ENCODE peak calls at places on chromosomes 12 and 14, in four cellular contexts. One of them, this sample, is unnamed.

GRCh38 chr14:92925446-92925845 is 2.5 kb downstream of the CHGA start:
- DNase-seq in SK-N-SH: no peak
- DNase-seq in HCT116: no peak
- DNase-seq in K562: no peak
- DNase-seq in this sample: no peak

GRCh38 chr14:69244946-69245345 is 15.0 kb upstream of the GALNT16 start:
- DNase-seq in K562: no peak
- DNase-seq in SK-N-SH: no peak
- DNase-seq in HCT116: no peak
- DNase-seq in this sample: no peak

GRCh38 chr12:29283969-29284368 is 97.0 kb downstream of the ERGIC2 start:
- DNase-seq in HCT116: no peak
- DNase-seq in K562: no peak
- DNase-seq in SK-N-SH: no peak
- DNase-seq in this sample: no peak

GRCh38 chr12:50078281-50078680 is 6.9 kb upstream of the SMARCD1 start:
- DNase-seq in SK-N-SH: no peak
- DNase-seq in HCT116: no peak
- DNase-seq in K562: no peak
- DNase-seq in this sample: no peak

GRCh38 chr14:89015016-89015415 is 190.6 kb downstream of the TTC8 start:
- DNase-seq in SK-N-SH: no peak
- DNase-seq in K562: no peak
- DNase-seq in HCT116: no peak
- DNase-seq in this sample: no peak

GRCh38 chr12:131471271-131471905 is 239.5 kb upstream of the SFSWAP start:
- DNase-seq in HCT116: no peak
- DNase-seq in K562: no peak
- DNase-seq in SK-N-SH: no peak
- DNase-seq in this sample: no peak

GRCh38 chr12:98699568-98699967 is 54.5 kb downstream of the APAF1 start:
- DNase-seq in K562: peak; percentile 25
- DNase-seq in HCT116: no peak
- DNase-seq in SK-N-SH: no peak
- DNase-seq in this sample: no peak

GRCh38 chr12:65217127-65217526 is 47.7 kb downstream of the LEMD3 start:
- DNase-seq in SK-N-SH: peak; percentile 34
- DNase-seq in HCT116: no peak
- DNase-seq in K562: no peak
- DNase-seq in this sample: no peak

GRCh38 chr14:93104961-93105360 is 10.8 kb downstream of the ITPK1 start:
- DNase-seq in SK-N-SH: no peak
- DNase-seq in HCT116: no peak
- DNase-seq in K562: no peak
- DNase-seq in this sample: no peak

GRCh38 chr12:40752011-40752410 is 59.8 kb downstream of the CNTN1 start:
- DNase-seq in HCT116: no peak
- DNase-seq in SK-N-SH: no peak
- DNase-seq in K562: no peak
- DNase-seq in this sample: no peak

GRCh38 chr12:52055781-52056711 is 4.8 kb downstream of the NR4A1 start:
- DNase-seq in HCT116: no peak
- DNase-seq in K562: no peak
- DNase-seq in SK-N-SH: no peak
- DNase-seq in this sample: no peak

DNA sequence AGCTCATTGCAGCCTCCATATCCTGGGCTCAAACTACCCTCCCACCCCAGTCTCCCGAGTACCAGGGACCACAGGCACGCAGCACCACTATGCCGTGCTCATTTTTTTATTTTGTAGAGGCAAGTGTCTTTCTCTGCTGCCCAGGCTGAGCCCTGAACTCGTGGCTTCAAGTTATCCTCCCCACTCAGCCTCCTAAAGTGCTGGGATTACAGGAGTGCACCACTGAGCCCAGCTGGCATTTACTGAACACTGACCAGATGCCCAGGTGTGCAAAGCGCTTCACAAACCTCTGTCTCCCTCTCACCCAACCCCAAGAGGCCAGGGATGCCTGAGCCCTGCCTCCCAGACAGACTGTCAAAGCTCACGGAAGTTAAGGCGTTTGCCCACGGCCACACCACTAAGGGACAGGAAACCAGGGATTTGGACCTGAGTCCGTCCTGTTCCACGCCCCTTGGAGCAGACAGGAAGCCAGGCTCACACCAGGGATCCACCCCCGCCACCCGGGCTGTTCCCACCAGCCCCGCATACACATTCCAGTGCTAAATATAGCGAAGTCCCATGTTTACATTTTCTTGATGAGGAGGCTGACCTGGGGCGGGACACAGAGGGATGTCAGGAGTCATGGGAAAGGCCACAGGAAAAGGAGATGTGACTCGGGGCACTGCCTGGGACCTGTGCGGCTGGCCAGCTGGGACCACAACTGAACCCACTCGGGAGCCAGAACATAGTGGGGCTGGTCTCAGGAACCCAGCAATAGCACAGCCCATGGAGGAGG is 51.2 kb downstream of the TESC start:
- DNase-seq in SK-N-SH: no peak
- DNase-seq in HCT116: no peak
- DNase-seq in K562: no peak
- DNase-seq in this sample: no peak
- H3K4me1 ChIP-seq in SK-N-SH: no peaks in the 10 kb centered on the region
- H3K4me1 ChIP-seq in HCT116: peaks cover 11% of the 10 kb centered on the region
- H3K4me1 ChIP-seq in K562: peaks cover 63% of the 10 kb centered on the region
- H3K4me1 ChIP-seq in this sample: no peaks in the 10 kb centered on the region

GRCh38 chr12:26636710-26637328 is 196.2 kb downstream of the ITPR2 start:
- DNase-seq in SK-N-SH: no peak
- DNase-seq in HCT116: no peak
- DNase-seq in K562: no peak
- DNase-seq in this sample: peak; percentile 77
- TF ChIP-seq SIN3A in SK-N-SH: no peak
- TF ChIP-seq SIN3A in HCT116: no peak
- TF ChIP-seq SIN3A in K562: no peak
- TF ChIP-seq SIN3A in this sample: no peak

GRCh38 chr12:132711169-132711843 is 664 bp downstream of the PGAM5 start:
- DNase-seq in K562: peak; percentile 37
- DNase-seq in SK-N-SH: peak; percentile 79
- DNase-seq in HCT116: no peak
- DNase-seq in this sample: no peak

GRCh38 chr12:132710422-132711168 is at the start of gene PGAM5:
- DNase-seq in SK-N-SH: peak; percentile 98
- DNase-seq in K562: peak; percentile 91
- DNase-seq in HCT116: peak; percentile 66
- DNase-seq in this sample: no peak

GRCh38 chr12:132708150-132708549 is 2.5 kb upstream of the PGAM5 start:
- DNase-seq in HCT116: no peak
- DNase-seq in SK-N-SH: no peak
- DNase-seq in K562: no peak
- DNase-seq in this sample: no peak

GRCh38 chr12:132707241-132707640 is 3.4 kb upstream of the PGAM5 start:
- DNase-seq in K562: no peak
- DNase-seq in HCT116: no peak
- DNase-seq in SK-N-SH: no peak
- DNase-seq in this sample: no peak

DNA sequence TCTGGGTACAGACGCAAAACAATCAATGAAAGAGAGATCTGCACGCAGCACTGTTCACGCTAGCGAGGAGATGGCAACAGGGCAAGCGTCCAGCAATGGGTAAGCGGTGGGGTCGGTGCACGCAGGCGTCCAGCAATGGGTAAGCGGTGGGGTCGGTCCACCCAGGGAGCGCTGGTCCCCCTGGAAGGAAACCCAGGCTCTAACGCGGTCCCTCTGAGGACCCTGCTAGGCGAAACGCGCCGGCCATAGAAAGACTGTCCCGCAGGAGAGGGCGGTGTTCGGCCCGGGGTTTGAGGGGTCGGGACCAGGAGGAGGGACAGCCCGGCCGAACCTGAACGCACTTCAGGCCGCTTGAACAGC is 600 bp upstream of the PGAM5 start:
- DNase-seq in K562: no peak
- DNase-seq in HCT116: no peak
- DNase-seq in SK-N-SH: no peak
- DNase-seq in this sample: no peak
- TF ChIP-seq CTCF in K562: no peak
- TF ChIP-seq CTCF in HCT116: no peak
- TF ChIP-seq CTCF in SK-N-SH: no peak
- TF ChIP-seq CTCF in this sample: no peak

DNA sequence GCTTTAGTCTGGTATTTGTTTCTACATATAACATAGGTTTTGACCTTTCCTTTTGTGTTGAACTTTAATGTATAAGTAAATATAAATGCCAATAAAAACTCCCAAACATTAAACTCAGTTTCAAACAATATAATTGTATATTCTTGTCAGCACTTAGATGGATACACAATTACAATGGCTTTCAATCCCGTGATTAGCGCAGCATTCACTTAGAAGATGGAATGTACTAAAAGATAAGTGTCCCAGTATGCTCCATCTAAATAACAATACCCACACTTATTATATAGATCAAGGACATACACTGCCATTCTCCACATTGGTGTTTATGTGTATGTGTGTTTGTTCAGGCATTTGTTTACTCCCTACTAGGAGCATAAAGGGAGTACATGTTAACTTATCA is 193.1 kb downstream of the SOX5 start:
- DNase-seq in K562: no peak
- DNase-seq in HCT116: no peak
- DNase-seq in SK-N-SH: no peak
- DNase-seq in this sample: no peak
- H3K4me1 ChIP-seq in K562: no peaks in the 10 kb centered on the region
- H3K4me1 ChIP-seq in HCT116: no peaks in the 10 kb centered on the region
- H3K4me1 ChIP-seq in SK-N-SH: no peaks in the 10 kb centered on the region
- H3K4me1 ChIP-seq in this sample: no peaks in the 10 kb centered on the region

GRCh38 chr12:106984588-106985137 is 2.3 kb downstream of the MTERF2 start:
- DNase-seq in K562: peak; percentile 87
- DNase-seq in HCT116: no peak
- DNase-seq in SK-N-SH: no peak
- DNase-seq in this sample: no peak
- TF ChIP-seq SIN3A in K562: no peak
- TF ChIP-seq SIN3A in HCT116: no peak
- TF ChIP-seq SIN3A in SK-N-SH: no peak
- TF ChIP-seq SIN3A in this sample: no peak

DNA sequence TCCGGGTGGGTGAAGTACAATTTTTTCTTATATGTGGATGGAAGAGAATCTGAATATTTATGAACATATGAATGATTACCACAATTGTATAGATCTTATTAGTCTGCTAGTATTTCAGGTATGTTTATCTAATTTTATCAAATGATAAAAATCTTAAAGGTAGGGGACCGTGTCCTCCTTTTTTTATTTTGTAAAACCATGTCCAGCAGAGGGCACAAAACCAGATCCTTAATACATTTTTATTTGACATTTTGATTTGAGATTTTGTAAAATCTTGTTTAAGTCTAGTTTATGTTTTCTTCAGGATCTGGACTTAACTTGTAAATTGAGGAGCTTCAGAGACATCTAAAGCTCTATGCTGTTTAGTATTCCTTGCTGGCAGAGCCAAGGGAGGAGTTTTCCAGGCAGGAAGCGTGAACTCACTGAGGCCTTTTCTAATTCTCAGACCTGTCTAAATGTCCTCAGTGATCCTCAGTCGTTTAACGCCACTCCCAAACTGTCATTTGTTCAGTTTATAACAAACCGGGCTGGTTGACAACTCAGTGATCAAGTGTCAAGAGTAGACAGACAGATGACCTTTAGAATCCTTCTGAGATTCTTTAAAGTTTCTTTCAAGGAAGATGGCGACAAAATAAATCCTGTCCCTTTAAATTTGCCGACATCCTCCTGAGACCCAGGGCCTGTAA is 263.9 kb downstream of the KTN1 start:
- DNase-seq in SK-N-SH: no peak
- DNase-seq in K562: no peak
- DNase-seq in HCT116: no peak
- DNase-seq in this sample: no peak
- TF ChIP-seq CTCF in SK-N-SH: peak; percentile 44
- TF ChIP-seq CTCF in K562: no peak
- TF ChIP-seq CTCF in HCT116: peak; percentile 28
- TF ChIP-seq CTCF in this sample: peak; percentile 28

DNA sequence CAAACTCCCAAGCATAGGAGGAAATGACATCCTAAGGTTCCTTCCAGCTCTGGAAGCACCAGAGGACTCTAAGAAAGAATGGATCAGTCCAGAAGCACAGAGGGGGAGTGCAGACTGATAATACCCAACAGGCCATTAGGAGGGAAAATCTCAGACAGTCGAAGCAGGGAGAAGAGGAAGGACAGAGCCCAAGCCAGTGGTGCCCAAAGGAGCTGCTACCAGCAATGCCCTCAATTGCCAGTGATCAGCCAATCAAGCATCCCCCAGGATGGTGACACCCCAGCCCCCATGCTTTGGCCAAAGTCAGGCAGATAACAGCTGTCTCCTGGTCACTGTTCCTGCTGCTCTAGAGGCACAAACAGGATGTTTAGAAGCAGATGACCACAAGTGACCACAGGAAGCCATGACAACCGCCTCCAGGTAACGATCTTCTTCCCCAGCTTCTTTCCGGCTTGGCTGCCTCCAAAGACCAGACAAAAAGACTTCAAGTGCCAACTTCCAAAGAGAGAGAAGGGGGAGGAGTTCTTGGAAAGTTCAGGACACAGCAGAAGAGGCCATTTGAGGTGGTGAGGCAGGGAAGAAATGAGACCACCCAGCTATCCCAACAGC is 16.2 kb downstream of the PXN start:
- DNase-seq in SK-N-SH: no peak
- DNase-seq in HCT116: no peak
- DNase-seq in K562: peak; percentile 60
- DNase-seq in this sample: no peak
- H3K4me1 ChIP-seq in SK-N-SH: peaks cover 56% of the 10 kb centered on the region
- H3K4me1 ChIP-seq in HCT116: peaks cover 84% of the 10 kb centered on the region
- H3K4me1 ChIP-seq in K562: peaks cover 34% of the 10 kb centered on the region
- H3K4me1 ChIP-seq in this sample: peaks cover 98% of the 10 kb centered on the region

GRCh38 chr14:106848330-106849121 is 1322.1 kb downstream of the TMEM121 start:
- DNase-seq in SK-N-SH: no peak
- DNase-seq in K562: no peak
- DNase-seq in HCT116: no peak
- DNase-seq in this sample: no peak
- TF ChIP-seq SIN3A in SK-N-SH: no peak
- TF ChIP-seq SIN3A in K562: no peak
- TF ChIP-seq SIN3A in HCT116: no peak
- TF ChIP-seq SIN3A in this sample: no peak